ENCODE peak calls at places on chromosomes 11 and 22, in seven cellular contexts. R, B, U, L, T, Q and Z are unnamed samples.

GRCh38 chr22:48742191-48742555 is 1085.5 kb downstream of the BRD1 start:
- DNase-seq in B (no peak), U (no peak), T (no peak), R (no peak), L (no peak), Q (peak), Z (no peak)

GRCh38 chr11:120875986-120876385 is 147.9 kb upstream of the TBCEL start:
- DNase-seq in L (no peak), B (no peak), R (no peak), U (no peak), T (no peak), Q (no peak), Z (no peak)

GRCh38 chr11:57530215-57530595 is 349 bp downstream of the TIMM10 start:
- DNase-seq in L (no peak), U (no peak), T (no peak), B (peak), R (no peak), Q (no peak), Z (no peak)

GRCh38 chr22:23750744-23751440 is at the start of gene ZNF70:
- DNase-seq in U (peak), T (peak), Q (peak), B (peak), R (peak), L (peak), Z (peak)

GRCh38 chr11:46322759-46323158 is 24.5 kb upstream of the DGKZ start:
- DNase-seq in B (no peak), R (peak), Q (no peak), T (no peak), L (no peak), U (peak), Z (no peak)

GRCh38 chr11:93444671-93445073 is 98.5 kb downstream of the SMCO4 start:
- DNase-seq in Q (no peak), B (no peak), U (no peak), T (peak), L (no peak), R (no peak), Z (no peak)

GRCh38 chr11:57502376-57502775 is 13.1 kb downstream of the SLC43A1 start:
- DNase-seq in R (no peak), T (peak), L (no peak), B (no peak), U (no peak), Q (no peak), Z (no peak)

GRCh38 chr11:22049276-22049675 is 143.6 kb upstream of the ANO5 start:
- DNase-seq in R (peak), L (no peak), Q (no peak), B (no peak), T (no peak), U (no peak), Z (no peak)

GRCh38 chr11:119979716-119980115 is 158.2 kb downstream of the TRIM29 start:
- DNase-seq in U (no peak), B (no peak), L (no peak), Q (no peak), T (no peak), R (no peak), Z (no peak)

GRCh38 chr11:117186431-117186761 is 7.9 kb downstream of the SIDT2 start:
- DNase-seq in T (no peak), Q (peak), L (no peak), B (peak), U (no peak), R (no peak), Z (no peak)

GRCh38 chr22:30675436-30675835 is 7.8 kb upstream of the DUSP18 start:
- DNase-seq in Q (no peak), T (no peak), B (no peak), U (no peak), L (no peak), R (no peak), Z (peak)

GRCh38 chr11:124760205-124760652 is 1.9 kb downstream of the ESAM start:
- DNase-seq in Q (no peak), B (no peak), U (no peak), T (no peak), R (no peak), L (no peak), Z (no peak)

GRCh38 chr11:132430352-132431091 is 1060.1 kb downstream of the NTM start:
- DNase-seq in R (no peak), Q (no peak), U (no peak), L (no peak), B (no peak), T (no peak), Z (peak)

GRCh38 chr22:19124377-19124776 is 2.2 kb upstream of the DGCR2 start:
- DNase-seq in L (no peak), U (no peak), B (no peak), T (no peak), R (no peak), Q (no peak), Z (no peak)

GRCh38 chr11:124069429-124070401 is 28.6 kb upstream of the OR10G7 start:
- DNase-seq in U (peak), R (peak), Q (no peak), L (no peak), T (peak), B (peak), Z (peak)

GRCh38 chr22:50252081-50253045 is 1.3 kb upstream of the HDAC10 start:
- DNase-seq in R (peak), T (peak), L (no peak), Q (peak), U (no peak), B (peak), Z (peak)

GRCh38 chr11:70862093-70862492 is 390.3 kb downstream of the SHANK2 start:
- DNase-seq in L (no peak), T (no peak), U (no peak), Q (no peak), B (no peak), R (no peak), Z (no peak)

GRCh38 chr11:91761406-91762027 is 463.1 kb upstream of the FAT3 start:
- DNase-seq in Q (no peak), R (no peak), B (no peak), L (no peak), T (no peak), U (no peak), Z (no peak)

GRCh38 chr11:130166457-130166784 is 6.8 kb downstream of the ST14 start:
- DNase-seq in U (peak), R (peak), T (peak), L (no peak), Q (no peak), B (no peak), Z (no peak)

GRCh38 chr11:34809191-34810106 is 106.7 kb downstream of the APIP start:
- DNase-seq in T (no peak), L (no peak), R (no peak), Q (no peak), U (no peak), B (no peak), Z (no peak)

GRCh38 chr11:66929753-66930152 is 28.4 kb downstream of the PC start:
- DNase-seq in R (no peak), B (no peak), T (no peak), U (no peak), L (no peak), Q (no peak), Z (no peak)

GRCh38 chr11:104098555-104098954 is 62.1 kb downstream of the DDI1 start:
- DNase-seq in T (no peak), U (no peak), Q (no peak), R (no peak), B (no peak), L (no peak), Z (no peak)

GRCh38 chr11:134063991-134064747 is 4.7 kb upstream of the JAM3 start:
- DNase-seq in T (no peak), L (no peak), B (no peak), R (no peak), Q (no peak), U (no peak), Z (no peak)

GRCh38 chr11:1868056-1868635 is 15.3 kb downstream of the LSP1 start:
- DNase-seq in Q (no peak), T (no peak), R (no peak), U (no peak), B (no peak), L (no peak), Z (no peak)

GRCh38 chr11:91959411-91959810 is 265.2 kb upstream of the FAT3 start:
- DNase-seq in U (no peak), Q (no peak), R (no peak), B (no peak), T (no peak), L (no peak), Z (no peak)

GRCh38 chr11:120830092-120830491 is 193.8 kb upstream of the TBCEL start:
- DNase-seq in U (no peak), B (no peak), T (no peak), L (no peak), R (no peak), Q (no peak), Z (no peak)

GRCh38 chr11:64100345-64100744 is 64.6 kb downstream of the FLRT1 start:
- DNase-seq in L (no peak), U (no peak), R (no peak), B (no peak), Q (no peak), T (no peak), Z (no peak)

GRCh38 chr22:17910561-17911311 is 113.6 kb downstream of the MICAL3 start:
- DNase-seq in U (no peak), T (peak), R (peak), B (peak), Q (no peak), L (no peak), Z (peak)

DNA sequence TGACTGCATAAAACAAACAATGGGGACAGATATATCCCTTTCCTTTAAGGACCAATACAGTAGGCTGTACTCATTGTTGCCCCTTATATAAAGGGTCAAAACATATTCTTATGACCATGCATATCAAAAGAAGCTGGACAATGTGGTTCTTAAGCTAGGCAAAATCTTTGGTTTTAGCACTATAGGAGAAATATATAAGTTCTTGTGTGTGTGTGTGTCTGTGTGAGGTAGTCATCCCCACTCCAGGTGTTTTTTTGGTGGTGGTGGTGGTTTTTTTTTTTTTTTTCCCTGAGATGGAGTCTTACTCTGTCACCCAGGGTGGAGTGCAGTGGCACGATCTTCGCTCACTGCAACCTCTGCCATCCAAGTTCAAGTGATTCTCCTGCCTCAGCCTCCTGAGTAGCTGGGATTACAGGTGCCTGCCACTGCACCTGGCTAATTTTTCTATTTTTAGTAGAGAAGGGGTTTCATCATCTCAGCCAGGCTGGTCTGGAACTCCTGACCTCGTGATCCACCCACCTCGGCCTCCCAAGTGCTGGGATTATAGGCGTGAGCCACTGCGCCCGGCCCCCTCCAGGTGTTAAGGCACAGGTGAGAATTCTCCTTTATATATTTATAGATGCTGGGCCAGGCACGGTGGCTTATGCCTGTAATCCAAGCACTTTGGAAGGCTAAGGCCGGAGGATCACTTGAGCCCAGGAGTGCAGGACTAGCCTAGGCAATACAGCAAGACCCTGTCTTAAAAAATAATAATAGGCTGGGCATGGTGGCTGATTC is 12.0 kb upstream of the ZNF143 start:
- DNase-seq in R (no peak), T (no peak), L (no peak), B (no peak), U (no peak), Q (no peak), Z (no peak)
- TF ChIP-seq POLR2A in R (no peak), T (no peak), L (no peak), B (no peak), U (no peak), Q (no peak), Z (no peak)

DNA sequence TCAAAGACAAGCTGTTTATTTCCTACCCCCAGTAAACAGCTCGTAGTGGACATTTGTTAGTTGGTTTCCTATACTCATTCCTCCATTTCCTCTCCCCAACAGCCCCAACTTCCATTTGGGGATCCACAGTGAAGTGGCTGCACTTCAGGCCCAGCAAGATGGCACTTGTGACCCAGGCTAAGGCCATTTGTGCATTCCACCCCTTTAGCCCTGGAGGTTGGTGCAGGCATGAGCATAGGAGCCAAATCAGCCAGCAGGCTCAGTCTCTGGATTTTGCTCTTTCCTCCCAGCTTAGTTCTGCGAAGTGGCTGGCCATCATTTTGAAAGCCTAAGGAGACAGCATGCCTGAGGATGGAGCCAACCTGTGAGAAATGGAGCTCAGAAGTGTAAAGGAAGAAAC is 122.9 kb downstream of the MPPED2 start:
- DNase-seq in B (no peak), R (no peak), T (no peak), L (no peak), Q (no peak), U (no peak), Z (no peak)
- TF ChIP-seq CTCF in B (no peak), R (no peak), T (no peak), L (no peak), Q (no peak), U (no peak), Z (no peak)

GRCh38 chr22:39706406-39707150 is 136.0 kb downstream of the CACNA1I start:
- DNase-seq in U (no peak), L (no peak), R (no peak), Q (no peak), T (no peak), B (no peak), Z (no peak)

GRCh38 chr22:39703890-39704658 is 133.5 kb downstream of the CACNA1I start:
- DNase-seq in B (no peak), Q (no peak), R (no peak), U (no peak), L (no peak), T (peak), Z (peak)

GRCh38 chr22:39707351-39707750 is 136.8 kb downstream of the CACNA1I start:
- DNase-seq in L (no peak), B (no peak), T (no peak), R (no peak), Q (no peak), U (no peak), Z (no peak)

GRCh38 chr22:39707816-39708215 is 137.3 kb downstream of the CACNA1I start:
- DNase-seq in B (no peak), Q (no peak), R (no peak), U (no peak), T (no peak), L (no peak), Z (no peak)

DNA sequence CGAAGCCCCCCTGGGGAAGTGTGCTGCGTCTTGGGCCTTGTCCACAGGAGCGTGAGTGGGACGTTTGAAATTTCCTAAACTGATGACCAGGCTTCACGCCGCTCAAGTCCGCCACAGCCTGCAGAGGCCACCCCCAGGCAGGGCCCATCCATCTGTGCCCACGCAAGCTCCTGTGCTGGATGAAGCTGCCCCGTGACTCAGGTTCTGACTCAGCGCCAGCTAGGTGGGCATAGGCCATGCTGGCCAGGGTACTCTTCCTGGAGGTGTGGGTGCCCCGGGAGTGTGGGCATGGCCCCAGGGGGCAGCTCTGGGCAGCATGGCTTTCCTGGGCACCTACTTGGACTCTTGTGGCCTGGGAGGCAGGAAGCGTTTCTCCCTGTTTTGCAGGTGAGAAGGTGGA is 134.8 kb downstream of the CACNA1I start:
- DNase-seq in U (no peak), Q (no peak), T (no peak), R (no peak), L (no peak), B (no peak), Z (no peak)
- H3K4me3 ChIP-seq in U (no peak), Q (no peak), T (no peak), R (no peak), L (no peak), B (no peak), Z (no peak)

DNA sequence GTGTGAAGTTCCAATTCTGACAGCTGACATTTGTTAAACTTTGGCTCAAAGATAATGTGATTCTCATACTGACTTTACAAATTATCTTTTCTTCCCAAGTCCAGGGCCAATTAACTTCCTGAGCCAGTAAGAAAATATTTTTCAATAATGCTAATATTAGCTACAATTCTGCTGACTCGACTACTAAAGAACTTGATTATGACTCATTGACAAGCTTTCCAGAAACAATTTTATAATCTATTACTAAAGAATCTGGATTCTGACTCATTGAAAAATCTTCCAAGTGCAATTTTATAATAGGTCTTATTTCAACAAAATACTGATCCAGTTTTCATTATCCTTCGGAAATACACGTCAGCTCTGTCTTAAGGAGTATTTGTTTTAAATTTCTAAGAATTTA is 12.9 kb upstream of the XKR3 start:
- DNase-seq in Q (no peak), B (no peak), U (no peak), R (no peak), L (no peak), T (no peak), Z (no peak)
- TF ChIP-seq POLR2A in Q (no peak), B (no peak), U (no peak), R (no peak), L (no peak), T (no peak), Z (no peak)

GRCh38 chr11:72389116-72389515 is 45.2 kb downstream of the CLPB start:
- DNase-seq in U (no peak), Q (no peak), R (no peak), T (no peak), B (no peak), L (no peak), Z (no peak)
- TF ChIP-seq CTCF in U (no peak), Q (no peak), R (no peak), T (no peak), B (no peak), L (no peak), Z (no peak)

GRCh38 chr11:62108017-62108750 is 15.6 kb upstream of the INCENP start:
- DNase-seq in U (peak), R (peak), T (peak), Q (no peak), L (no peak), B (no peak), Z (peak)

GRCh38 chr11:62105611-62106245 is 18.1 kb upstream of the INCENP start:
- DNase-seq in T (no peak), B (no peak), U (no peak), Q (no peak), R (no peak), L (no peak), Z (no peak)

GRCh38 chr11:62103141-62103540 is 20.7 kb upstream of the INCENP start:
- DNase-seq in R (no peak), T (no peak), B (no peak), U (no peak), L (no peak), Q (no peak), Z (no peak)

GRCh38 chr11:62104001-62104400 is 19.8 kb upstream of the INCENP start:
- DNase-seq in R (no peak), Q (no peak), U (no peak), T (no peak), L (no peak), B (no peak), Z (no peak)

GRCh38 chr11:62104816-62105610 is 18.8 kb upstream of the INCENP start:
- DNase-seq in U (no peak), Q (no peak), R (no peak), T (peak), B (no peak), L (no peak), Z (no peak)
- H3K4me3 ChIP-seq in U (no peak), Q (peak), R (no peak), T (no peak), B (no peak), L (peak), Z (no peak)

DNA sequence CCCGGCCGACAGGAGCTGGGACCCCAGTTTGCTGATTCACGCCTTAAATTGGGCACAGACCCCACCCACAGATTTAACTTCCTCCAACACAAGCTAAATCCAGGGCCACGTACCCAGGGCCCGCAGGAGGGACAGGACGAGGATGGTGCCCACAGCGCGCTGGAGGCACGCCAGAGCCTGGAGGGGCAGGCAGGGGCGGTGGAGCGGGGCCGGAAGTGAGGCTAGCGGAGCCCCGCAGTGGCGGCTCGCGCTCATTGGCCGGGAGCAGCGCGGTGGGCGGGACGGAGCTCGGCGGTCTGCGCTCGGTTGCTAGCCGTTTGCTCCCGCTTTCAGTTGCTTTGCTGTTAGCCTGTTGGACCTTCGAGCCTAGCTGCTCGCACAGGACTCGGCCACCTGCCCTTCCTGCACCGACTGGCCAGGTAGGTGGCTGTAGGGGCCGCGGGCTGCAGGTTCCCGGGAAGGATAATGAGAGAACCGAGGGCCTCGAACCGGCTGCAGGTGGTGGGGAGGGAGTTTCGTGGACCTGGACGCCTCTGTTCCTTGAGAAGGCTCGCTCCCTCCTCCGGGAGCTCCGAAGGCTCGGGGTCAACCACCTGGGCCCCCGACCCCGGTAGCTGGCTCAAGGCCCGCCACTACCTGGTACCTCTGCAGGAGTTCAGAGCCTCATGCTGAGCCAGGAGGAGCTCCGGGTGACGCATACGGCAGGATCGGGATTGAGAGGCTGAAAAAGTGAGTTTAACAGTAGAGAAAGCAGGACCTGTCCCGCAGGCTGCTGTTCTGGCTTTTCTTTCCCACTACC is at the start of gene CCDC134:
- DNase-seq in R (peak), Q (peak), B (peak), U (peak), T (peak), L (peak), Z (peak)
- TF ChIP-seq POLR2A in R (peak), Q (peak), B (peak), U (peak), T (peak), L (no peak), Z (no peak)